ENCODE peak calls at places on chromosomes 4 and X, in four cellular contexts. U, O, M and X are unnamed samples.

GRCh38 chrX:115592997-115593734 is 32.2 kb downstream of the PLS3 start:
- DNase-seq in U (peak), O (no peak), M (no peak), X (no peak)

GRCh38 chrX:1336331-1337143 is at the start of gene IL3RA:
- DNase-seq in U (no peak), O (peak), M (no peak), X (no peak)

GRCh38 chr4:76499461-76499860 is 64.4 kb downstream of the SHROOM3 start:
- DNase-seq in U (no peak), O (no peak), M (no peak), X (no peak)

GRCh38 chr4:133148690-133149363 is at the start of gene PCDH10:
- DNase-seq in U (peak), O (peak), M (peak), X (peak)

GRCh38 chr4:165088366-165088765 is 24.3 kb downstream of the TMEM192 start:
- DNase-seq in U (no peak), O (no peak), M (no peak), X (no peak)

GRCh38 chr4:119310826-119311225 is 11.1 kb downstream of the FABP2 start:
- DNase-seq in U (peak), O (no peak), M (no peak), X (no peak)

GRCh38 chrX:48493890-48494364 is 14.9 kb upstream of the PORCN start:
- DNase-seq in U (peak), O (no peak), M (no peak), X (no peak)

GRCh38 chr4:140136509-140136908 is 17.5 kb downstream of the MAML3 start:
- DNase-seq in U (peak), O (no peak), M (no peak), X (no peak)

GRCh38 chr4:110287130-110287529 is 88.7 kb upstream of the ELOVL6 start:
- DNase-seq in U (peak), O (no peak), M (peak), X (peak)

GRCh38 chr4:99633772-99634171 is 23.9 kb downstream of the C4orf54 start:
- DNase-seq in U (no peak), O (peak), M (no peak), X (no peak)

GRCh38 chrX:82466994-82467393 is 1041.1 kb upstream of the POU3F4 start:
- DNase-seq in U (no peak), O (no peak), M (no peak), X (no peak)

GRCh38 chr4:109243871-109244270 is 58.6 kb downstream of the COL25A1 start:
- DNase-seq in U (no peak), O (no peak), M (no peak), X (no peak)

GRCh38 chr4:120658772-120659171 is 263.8 kb downstream of the PRDM5 start:
- DNase-seq in U (no peak), O (no peak), M (no peak), X (no peak)

GRCh38 chr4:87356832-87357526 is 34.0 kb downstream of the HSD17B11 start:
- DNase-seq in U (no peak), O (no peak), M (no peak), X (no peak)

GRCh38 chrX:111262086-111262485 is 8.2 kb downstream of the CAPN6 start:
- DNase-seq in U (no peak), O (no peak), M (no peak), X (no peak)

GRCh38 chrX:2609431-2610238 is 81.5 kb upstream of the CD99 start:
- DNase-seq in U (peak), O (no peak), M (no peak), X (no peak)

GRCh38 chrX:149493567-149494562 is 11.2 kb downstream of the IDS start:
- DNase-seq in U (no peak), O (no peak), M (no peak), X (no peak)

GRCh38 chrX:19852014-19853005 is 35.1 kb downstream of the SH3KBP1 start:
- DNase-seq in U (peak), O (no peak), M (peak), X (no peak)

GRCh38 chr4:147755567-147756295 is 23.8 kb downstream of the ARHGAP10 start:
- DNase-seq in U (peak), O (no peak), M (no peak), X (no peak)

GRCh38 chr4:7034262-7035081 is 8.7 kb upstream of the TADA2B start:
- DNase-seq in U (peak), O (peak), M (peak), X (no peak)

GRCh38 chrX:119693996-119694451 is 1.1 kb upstream of the SEPTIN6 start:
- DNase-seq in U (no peak), O (no peak), M (no peak), X (no peak)

GRCh38 chr4:60089546-60090273 is 1110.4 kb upstream of the ADGRL3 start:
- DNase-seq in U (no peak), O (no peak), M (no peak), X (no peak)

GRCh38 chrX:24190500-24191156 is 41.1 kb downstream of the ZFX start:
- DNase-seq in U (peak), O (no peak), M (no peak), X (no peak)

GRCh38 chr4:4651811-4652609 is 110.2 kb upstream of the STX18 start:
- DNase-seq in U (peak), O (no peak), M (no peak), X (no peak)

GRCh38 chr4:71974681-71975080 is 57.1 kb upstream of the NPFFR2 start:
- DNase-seq in U (peak), O (no peak), M (peak), X (peak)

GRCh38 chr4:93764647-93765246 is 63.8 kb upstream of the ATOH1 start:
- DNase-seq in U (peak), O (no peak), M (peak), X (no peak)

GRCh38 chr4:3036131-3036952 is 38.0 kb downstream of the HTT-AS start:
- DNase-seq in U (no peak), O (no peak), M (no peak), X (no peak)

GRCh38 chrX:154097003-154097596 is 417 bp downstream of the MECP2 start:
- DNase-seq in U (peak), O (peak), M (peak), X (no peak)

GRCh38 chr4:67684839-67685531 is 16.0 kb downstream of the UBA6 start:
- DNase-seq in U (peak), O (no peak), M (no peak), X (no peak)

GRCh38 chr4:80221161-80221560 is 23.9 kb downstream of the PRDM8 start:
- DNase-seq in U (peak), O (no peak), M (no peak), X (no peak)

GRCh38 chrX:73768120-73768519 is 205.1 kb downstream of the CHIC1 start:
- DNase-seq in U (no peak), O (no peak), M (no peak), X (no peak)

GRCh38 chrX:10979956-10980355 is 131.2 kb upstream of the HCCS start:
- DNase-seq in U (no peak), O (no peak), M (no peak), X (peak)

GRCh38 chr4:168634276-168634802 is 137.5 kb downstream of the PALLD start:
- DNase-seq in U (peak), O (no peak), M (peak), X (peak)

GRCh38 chr4:42397256-42397634 is at the start of gene SHISA3:
- DNase-seq in U (peak), O (peak), M (no peak), X (no peak)
- H3K4me3 ChIP-seq in U (peak), O (peak), M (peak), X (peak)

GRCh38 chrX:134144231-134144630 is 92.8 kb upstream of the CCDC160 start:
- DNase-seq in U (no peak), O (no peak), M (no peak), X (no peak)
- TF ChIP-seq CTCF in U (peak), O (no peak), M (peak), X (peak)

DNA sequence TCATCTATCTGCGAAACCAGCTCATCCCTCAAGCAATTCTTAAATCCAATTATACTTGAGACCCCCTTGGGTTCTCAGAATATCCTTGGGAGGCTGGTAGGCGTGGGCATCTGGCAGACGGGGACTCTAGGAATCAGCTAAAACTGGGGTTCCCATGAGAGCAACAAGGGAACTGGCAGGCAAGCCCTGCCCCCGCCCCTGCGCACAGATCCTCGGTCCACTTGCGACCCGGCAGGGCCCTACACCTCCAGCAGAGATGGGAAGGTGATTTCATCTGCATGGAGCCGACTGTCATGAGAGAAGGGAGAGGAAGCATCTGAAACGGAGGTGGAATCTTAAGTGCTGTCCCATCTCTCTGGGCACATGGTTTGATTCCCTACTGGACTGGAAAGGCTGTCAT is 9.9 kb upstream of the C4orf50 start:
- DNase-seq in U (no peak), O (no peak), M (no peak), X (no peak)
- H3K4me3 ChIP-seq in U (no peak), O (no peak), M (no peak), X (no peak)

DNA sequence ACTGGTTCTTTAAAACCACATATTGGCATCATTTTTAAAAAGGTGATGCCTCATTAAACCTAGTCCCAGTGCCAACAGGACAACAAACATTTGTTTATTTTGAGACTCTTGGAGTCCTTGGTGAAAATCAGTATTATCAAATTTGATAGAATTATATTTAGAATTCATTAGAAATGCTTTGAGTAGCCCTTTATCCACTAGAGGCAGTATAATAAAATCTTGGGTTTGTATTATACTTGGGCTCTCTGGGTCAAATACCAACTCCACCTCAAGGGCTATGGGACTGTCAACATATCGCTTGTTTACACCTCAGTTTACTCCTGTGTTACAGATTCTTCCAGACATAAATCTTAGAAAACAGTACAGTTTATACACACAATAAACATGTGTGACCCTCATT is 335.7 kb upstream of the FSTL5 start:
- DNase-seq in U (no peak), O (no peak), M (no peak), X (no peak)
- TF ChIP-seq CTCF in U (peak), O (no peak), M (peak), X (peak)

GRCh38 chrX:68462197-68462596 is 28.9 kb upstream of the OPHN1 start:
- DNase-seq in U (peak), O (no peak), M (no peak), X (no peak)
- H3K4me3 ChIP-seq in U (no peak), O (no peak), M (no peak), X (no peak)